ENCODE peak calls at places on chromosomes 4 and X, in eight cellular contexts. W is stimulated activated CD8-positive, alpha-beta memory T cell treated with anti-CD3 and anti-CD28 coated beads, Interleukin-15, amount 100 ng/mL, for 24 hours; L is CD4-positive, CD25-positive, alpha-beta regulatory T cell; H is NCI-H2107; K is non-pigmented ciliary epithelial cell; O is NCI-H1048; V is kidney glomerular epithelial cell; X is naive thymus-derived CD4-positive, alpha-beta T cell. N is an unnamed sample.

GRCh38 chr4:6534618-6535328 is 40.2 kb upstream of the MAN2B2 start:
- DNase-seq in W (no peak), L (no peak), H (no peak), K (no peak), O (no peak), V (no peak), X (no peak), N (no peak)

GRCh38 chr4:98828801-98829200 is 100.1 kb downstream of the EIF4E start:
- DNase-seq in W (no peak), L (peak), H (no peak), K (no peak), O (no peak), V (no peak), X (no peak), N (no peak)

GRCh38 chrX:11196476-11196875 is 85.3 kb downstream of the HCCS start:
- DNase-seq in W (no peak), L (no peak), H (no peak), K (no peak), O (no peak), V (no peak), X (no peak), N (no peak)

GRCh38 chr4:55854132-55854531 is 684 bp downstream of the EXOC1 start:
- DNase-seq in W (no peak), L (peak), H (no peak), K (no peak), O (no peak), V (peak), X (no peak), N (no peak)

GRCh38 chr4:159290321-159291030 is 187.6 kb downstream of the RAPGEF2 start:
- DNase-seq in W (no peak), L (no peak), H (no peak), K (no peak), O (no peak), V (peak), X (no peak), N (no peak)

GRCh38 chr4:130306566-130306965 is 1210.6 kb downstream of the C4orf33 start:
- DNase-seq in W (no peak), L (no peak), H (no peak), K (no peak), O (no peak), V (no peak), X (no peak), N (no peak)

GRCh38 chr4:101669138-101669831 is 121.2 kb upstream of the BANK1 start:
- DNase-seq in W (no peak), L (no peak), H (no peak), K (no peak), O (no peak), V (no peak), X (no peak), N (no peak)

GRCh38 chrX:41667631-41668030 is 21.1 kb upstream of the GPR34 start:
- DNase-seq in W (no peak), L (peak), H (no peak), K (no peak), O (no peak), V (no peak), X (no peak), N (no peak)

GRCh38 chr4:23068287-23068686 is 375.6 kb downstream of the GBA3 start:
- DNase-seq in W (no peak), L (no peak), H (no peak), K (no peak), O (no peak), V (no peak), X (no peak), N (no peak)

GRCh38 chr4:95644417-95644816 is 95.6 kb upstream of the UNC5C start:
- DNase-seq in W (no peak), L (no peak), H (no peak), K (no peak), O (no peak), V (no peak), X (no peak), N (no peak)

GRCh38 chrX:153032397-153033118 is 23.7 kb upstream of the PNMA3 start:
- DNase-seq in W (peak), L (peak), H (peak), K (no peak), O (peak), V (peak), X (peak), N (no peak)

GRCh38 chr4:8645753-8646124 is 53.2 kb downstream of the CPZ start:
- DNase-seq in W (no peak), L (no peak), H (no peak), K (no peak), O (no peak), V (no peak), X (no peak), N (no peak)

GRCh38 chr4:1772869-1773538 is 20.1 kb upstream of the FGFR3 start:
- DNase-seq in W (no peak), L (no peak), H (no peak), K (no peak), O (no peak), V (no peak), X (no peak), N (no peak)

GRCh38 chr4:1253831-1254230 is 4.9 kb upstream of the CTBP1 start:
- DNase-seq in W (no peak), L (peak), H (no peak), K (no peak), O (no peak), V (no peak), X (no peak), N (no peak)

GRCh38 chr4:110622841-110623709 is at the start of gene PITX2:
- DNase-seq in W (no peak), L (peak), H (no peak), K (peak), O (peak), V (peak), X (no peak), N (peak)

GRCh38 chrX:1493877-1494510 is 41.3 kb upstream of the ASMTL start:
- DNase-seq in W (no peak), L (no peak), H (no peak), K (no peak), O (no peak), V (no peak), X (no peak), N (no peak)

GRCh38 chr4:743463-744211 is 38.0 kb downstream of the PCGF3 start:
- DNase-seq in W (no peak), L (no peak), H (no peak), K (no peak), O (no peak), V (no peak), X (no peak), N (no peak)

GRCh38 chrX:130829526-130830515 is 73.2 kb downstream of the ENOX2 start:
- DNase-seq in W (no peak), L (no peak), H (no peak), K (no peak), O (no peak), V (no peak), X (no peak), N (no peak)

GRCh38 chrX:22313757-22314156 is 41.0 kb downstream of the CBLL2 start:
- DNase-seq in W (no peak), L (no peak), H (no peak), K (no peak), O (no peak), V (no peak), X (no peak), N (no peak)

GRCh38 chr4:141686929-141687328 is 50.5 kb downstream of the IL15 start:
- DNase-seq in W (no peak), L (no peak), H (no peak), K (no peak), O (no peak), V (no peak), X (no peak), N (no peak)

N was measured in SK-N-MC.